ENCODE peak calls at places on chromosomes 7 and 10, in six cellular contexts. One of them, this sample, is unnamed.
A peak's percentile ranks its signal among the peaks of the same experiment; 100 is the strongest.

GRCh38 chr10:24382979-24383663 is 174.2 kb downstream of the KIAA1217 start:
- DNase-seq in head of caudate nucleus: no peak
- DNase-seq in Caki2: no peak
- DNase-seq in COR-L47: no peak
- DNase-seq in Panc1: no peak
- DNase-seq in adrenal gland: peak; percentile 35
- DNase-seq in this sample: no peak

GRCh38 chr7:39406464-39406863 is 159.7 kb upstream of the YAE1 start:
- DNase-seq in adrenal gland: no peak
- DNase-seq in Panc1: no peak
- DNase-seq in Caki2: peak; percentile 23
- DNase-seq in COR-L47: no peak
- DNase-seq in head of caudate nucleus: no peak
- DNase-seq in this sample: no peak

GRCh38 chr10:68235591-68235990 is 3.7 kb upstream of the ATOH7 start:
- DNase-seq in Caki2: no peak
- DNase-seq in Panc1: no peak
- DNase-seq in COR-L47: no peak
- DNase-seq in head of caudate nucleus: no peak
- DNase-seq in adrenal gland: no peak
- DNase-seq in this sample: no peak

GRCh38 chr7:17680943-17681351 is 259.3 kb downstream of the SNX13 start:
- DNase-seq in Panc1: peak; percentile 52
- DNase-seq in COR-L47: peak; percentile 21
- DNase-seq in Caki2: peak; percentile 35
- DNase-seq in adrenal gland: no peak
- DNase-seq in head of caudate nucleus: no peak
- DNase-seq in this sample: no peak

GRCh38 chr10:119620241-119620753 is 23.5 kb upstream of the TIAL1 start:
- DNase-seq in Panc1: no peak
- DNase-seq in Caki2: peak; percentile 58
- DNase-seq in head of caudate nucleus: no peak
- DNase-seq in adrenal gland: no peak
- DNase-seq in COR-L47: no peak
- DNase-seq in this sample: no peak

GRCh38 chr7:150313367-150313809 is 9.8 kb upstream of the LRRC61 start:
- DNase-seq in Caki2: peak; percentile 50
- DNase-seq in Panc1: no peak
- DNase-seq in adrenal gland: no peak
- DNase-seq in COR-L47: no peak
- DNase-seq in head of caudate nucleus: no peak
- DNase-seq in this sample: no peak

GRCh38 chr7:46080595-46081159 is 159.6 kb upstream of the IGFBP3 start:
- DNase-seq in Caki2: no peak
- DNase-seq in Panc1: no peak
- DNase-seq in head of caudate nucleus: no peak
- DNase-seq in adrenal gland: no peak
- DNase-seq in COR-L47: no peak
- DNase-seq in this sample: no peak

GRCh38 chr10:14705548-14706234 is 69.0 kb downstream of the FAM107B start:
- DNase-seq in head of caudate nucleus: no peak
- DNase-seq in Caki2: no peak
- DNase-seq in Panc1: no peak
- DNase-seq in adrenal gland: no peak
- DNase-seq in COR-L47: no peak
- DNase-seq in this sample: no peak

GRCh38 chr7:73891178-73891885 is 30.4 kb downstream of the TMEM270 start:
- DNase-seq in COR-L47: no peak
- DNase-seq in Caki2: no peak
- DNase-seq in head of caudate nucleus: no peak
- DNase-seq in adrenal gland: no peak
- DNase-seq in Panc1: no peak
- DNase-seq in this sample: no peak

GRCh38 chr7:139915864-139916716 is 87.0 kb downstream of the TBXAS1 start:
- DNase-seq in head of caudate nucleus: no peak
- DNase-seq in adrenal gland: peak; percentile 57
- DNase-seq in COR-L47: no peak
- DNase-seq in Panc1: peak; percentile 95
- DNase-seq in Caki2: peak; percentile 96
- DNase-seq in this sample: peak; percentile 48

GRCh38 chr10:99784025-99784730 is 1.7 kb downstream of the ABCC2 start:
- DNase-seq in Caki2: peak; percentile 59
- DNase-seq in adrenal gland: peak; percentile 17
- DNase-seq in Panc1: no peak
- DNase-seq in head of caudate nucleus: no peak
- DNase-seq in COR-L47: no peak
- DNase-seq in this sample: no peak

This sample was measured in activated T-helper 9 cell treated with anti-CD3 and anti-CD28 coated beads, Interleukin-2, amount 50 U/mL, for 16 hours.